ENCODE peak calls at places on chromosomes 11 and 22, in five cellular contexts. H, T, A, P and N are unnamed samples.

GRCh38 chr11:41499429-41499828 is 40.0 kb upstream of the LRRC4C start:
- DNase-seq in H (no peak), P (no peak), T (no peak), A (no peak), N (no peak)

GRCh38 chr11:118095493-118095892 is 8.7 kb upstream of the SMIM35 start:
- DNase-seq in A (no peak), T (no peak), P (no peak), H (no peak), N (no peak)

GRCh38 chr11:92128026-92128425 is 96.6 kb upstream of the FAT3 start:
- DNase-seq in P (no peak), T (no peak), H (no peak), A (no peak), N (no peak)

GRCh38 chr11:65540290-65541092 is 15.6 kb downstream of the SCYL1 start:
- DNase-seq in T (peak), A (no peak), H (peak), P (peak), N (peak)

GRCh38 chr11:20671856-20672546 is 2.6 kb downstream of the NELL1 start:
- DNase-seq in P (peak), A (peak), T (no peak), H (no peak), N (peak)

GRCh38 chr11:78667462-78667861 is 92.8 kb upstream of the NARS2 start:
- DNase-seq in H (no peak), A (no peak), P (no peak), T (no peak), N (no peak)

GRCh38 chr11:12876988-12877387 is 132.1 kb upstream of the RASSF10 start:
- DNase-seq in T (no peak), P (peak), H (no peak), A (no peak), N (no peak)

GRCh38 chr22:49627217-49628181 is 200.2 kb downstream of the BRD1 start:
- DNase-seq in H (no peak), A (no peak), T (no peak), P (no peak), N (no peak)

GRCh38 chr22:49971232-49972162 is 10.9 kb downstream of the PIM3 start:
- DNase-seq in H (no peak), T (no peak), P (peak), A (no peak), N (peak)

GRCh38 chr11:126646701-126647209 is 291.3 kb downstream of the ST3GAL4 start:
- DNase-seq in P (no peak), H (peak), T (no peak), A (no peak), N (no peak)

GRCh38 chr11:117949062-117949461 is 19.9 kb upstream of the TMPRSS13 start:
- DNase-seq in H (no peak), P (no peak), T (no peak), A (no peak), N (no peak)

GRCh38 chr11:69005631-69006368 is 7.2 kb downstream of the MRGPRF start:
- DNase-seq in T (no peak), P (no peak), A (no peak), H (no peak), N (no peak)

GRCh38 chr22:35308480-35308945 is 8.8 kb downstream of the TOM1 start:
- DNase-seq in H (no peak), T (peak), A (no peak), P (no peak), N (no peak)

GRCh38 chr11:123973816-123974215 is 3.8 kb downstream of the OR10S1 start:
- DNase-seq in A (no peak), P (no peak), T (no peak), H (peak), N (no peak)

GRCh38 chr11:104968856-104969776 is 742 bp upstream of the CASP4 start:
- DNase-seq in H (peak), T (no peak), A (peak), P (no peak), N (no peak)

GRCh38 chr11:114265084-114265878 is 30.9 kb upstream of the NNMT start:
- DNase-seq in P (no peak), A (no peak), H (no peak), T (no peak), N (no peak)

GRCh38 chr22:44325718-44326548 is 13.2 kb upstream of the SHISAL1 start:
- DNase-seq in P (no peak), H (peak), A (no peak), T (no peak), N (peak)

GRCh38 chr22:43993072-43993760 is 30.9 kb upstream of the PARVB start:
- DNase-seq in T (peak), H (peak), A (peak), P (peak), N (peak)

GRCh38 chr11:128497057-128497957 is 90.1 kb downstream of the ETS1 start:
- DNase-seq in H (peak), A (no peak), P (no peak), T (peak), N (peak)

DNA sequence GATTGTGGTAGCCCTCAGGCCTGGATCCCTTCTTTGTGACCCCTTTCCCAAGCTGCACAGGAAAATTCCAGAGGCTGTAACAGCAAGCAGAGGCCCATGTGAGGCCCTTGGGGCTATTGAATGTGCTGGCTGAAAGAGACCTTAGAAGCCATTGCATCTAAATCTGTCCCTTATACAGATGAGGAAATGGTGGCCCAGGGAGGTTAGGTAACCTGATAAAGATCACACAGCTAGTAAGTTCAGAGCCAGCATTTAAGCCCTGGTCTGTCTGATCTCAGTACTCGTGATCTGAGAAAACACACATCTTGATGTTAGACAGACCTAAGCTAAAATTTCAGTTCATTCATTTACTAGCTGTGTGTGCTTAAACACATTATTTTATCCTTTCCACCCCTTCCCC is 115.9 kb upstream of the TBCEL start:
- DNase-seq in T (no peak), A (no peak), H (no peak), P (no peak), N (no peak)
- H3K4me3 ChIP-seq in T (no peak), A (no peak), H (no peak), P (no peak), N (no peak)

GRCh38 chr11:2204361-2205213 is 33.0 kb upstream of the TH start:
- DNase-seq in H (no peak), T (no peak), A (peak), P (no peak), N (peak)
- TF ChIP-seq RFX5 in H (no peak), T (no peak), A (no peak), P (no peak), N (no peak)

GRCh38 chr11:75477614-75477935 is 44.6 kb upstream of the KLHL35 start:
- DNase-seq in T (no peak), A (no peak), P (no peak), H (no peak), N (no peak)

GRCh38 chr11:75474240-75474639 is 41.2 kb upstream of the KLHL35 start:
- DNase-seq in H (peak), P (no peak), T (no peak), A (no peak), N (no peak)

GRCh38 chr11:75476716-75477613 is 44.0 kb upstream of the KLHL35 start:
- DNase-seq in P (peak), H (no peak), A (no peak), T (no peak), N (no peak)

GRCh38 chr11:75474878-75475766 is 42.1 kb upstream of the KLHL35 start:
- DNase-seq in P (peak), H (peak), A (no peak), T (no peak), N (peak)

GRCh38 chr11:75475767-75476650 is 43.0 kb upstream of the KLHL35 start:
- DNase-seq in P (no peak), H (peak), T (no peak), A (no peak), N (no peak)
- TF ChIP-seq MXI1 in P (no peak), H (no peak), T (no peak), A (no peak), N (no peak)

GRCh38 chr11:90222152-90222458 is 744 bp downstream of the CHORDC1 start:
- DNase-seq in T (no peak), H (no peak), P (no peak), A (no peak), N (no peak)

GRCh38 chr11:90219438-90219837 is 3.4 kb downstream of the CHORDC1 start:
- DNase-seq in P (no peak), H (no peak), T (no peak), A (no peak), N (no peak)

GRCh38 chr11:90218606-90219005 is 4.2 kb downstream of the CHORDC1 start:
- DNase-seq in A (no peak), T (no peak), H (no peak), P (no peak), N (no peak)

GRCh38 chr11:90222459-90223247 is at the start of gene CHORDC1:
- DNase-seq in A (peak), H (peak), P (peak), T (peak), N (peak)

GRCh38 chr11:90220391-90220790 is 2.5 kb downstream of the CHORDC1 start:
- DNase-seq in A (no peak), H (peak), P (no peak), T (no peak), N (no peak)
- H3K4me3 ChIP-seq in A (peak), H (peak), P (peak), T (peak), N (peak)